ENCODE peak calls at places on chromosome 12, in eight cellular contexts. U is iPS-NIHi11; A is activated CD8-positive, alpha-beta memory T cell treated with anti-CD3 and anti-CD28 coated beads for 1 hour; N is stimulated activated CD8-positive, alpha-beta memory T cell treated with anti-CD3 and anti-CD28 coated beads, Interleukin-4, amount 100 ng/mL, for 1 hour; S is posterior vena cava; V is activated CD4-positive, alpha-beta memory T cell treated with anti-CD3 and anti-CD28 coated beads, Interleukin-2, amount 10 ng/mL, durations not matched to agents 7 days and 5 days; D is NCI-H1105; G is CD14-positive monocyte. O is an unnamed sample.

GRCh38 chr12:126353604-126354003 is 1288.4 kb downstream of the AACS start:
- DNase-seq in U (no peak), A (no peak), N (no peak), S (no peak), V (no peak), D (no peak), G (no peak), O (peak)

GRCh38 chr12:29519585-29520182 is 22.2 kb upstream of the OVCH1 start:
- DNase-seq in U (peak), A (no peak), N (no peak), S (no peak), V (no peak), D (peak), G (no peak), O (no peak)

GRCh38 chr12:106147956-106148355 is 9.2 kb upstream of the NUAK1 start:
- DNase-seq in U (no peak), A (no peak), N (no peak), S (no peak), V (no peak), D (peak), G (no peak), O (no peak)

GRCh38 chr12:79407671-79408622 is 282.8 kb downstream of the PAWR start:
- DNase-seq in U (peak), A (no peak), N (no peak), S (no peak), V (no peak), D (peak), G (no peak), O (peak)

GRCh38 chr12:64080319-64081008 is 141.6 kb downstream of the KICS2 start:
- DNase-seq in U (peak), A (no peak), N (no peak), S (no peak), V (no peak), D (peak), G (no peak), O (no peak)

GRCh38 chr12:2240984-2241383 is 188.2 kb downstream of the CACNA1C start:
- DNase-seq in U (no peak), A (no peak), N (no peak), S (no peak), V (no peak), D (no peak), G (no peak), O (no peak)

GRCh38 chr12:40622246-40622838 is 69.9 kb upstream of the CNTN1 start:
- DNase-seq in U (peak), A (no peak), N (no peak), S (peak), V (peak), D (peak), G (no peak), O (no peak)

GRCh38 chr12:6026998-6027397 is 81.9 kb upstream of the ANO2 start:
- DNase-seq in U (no peak), A (no peak), N (no peak), S (peak), V (no peak), D (no peak), G (no peak), O (no peak)

GRCh38 chr12:89556976-89557375 is 31.1 kb upstream of the POC1B start:
- DNase-seq in U (no peak), A (no peak), N (no peak), S (no peak), V (no peak), D (peak), G (no peak), O (no peak)

GRCh38 chr12:116199160-116199559 is 78.3 kb downstream of the MED13L start:
- DNase-seq in U (no peak), A (no peak), N (no peak), S (no peak), V (no peak), D (no peak), G (no peak), O (no peak)

GRCh38 chr12:50506753-50507473 is 2.1 kb downstream of the DIP2B start:
- DNase-seq in U (no peak), A (no peak), N (no peak), S (no peak), V (no peak), D (no peak), G (no peak), O (no peak)

GRCh38 chr12:131619736-131620506 is 91.0 kb upstream of the SFSWAP start:
- DNase-seq in U (no peak), A (no peak), N (no peak), S (peak), V (no peak), D (no peak), G (no peak), O (no peak)

GRCh38 chr12:66836623-66837310 is 157.9 kb upstream of the GRIP1 start:
- DNase-seq in U (no peak), A (no peak), N (no peak), S (no peak), V (no peak), D (no peak), G (no peak), O (no peak)

GRCh38 chr12:111953455-111953854 is 59.5 kb downstream of the TMEM116 start:
- DNase-seq in U (no peak), A (no peak), N (no peak), S (no peak), V (no peak), D (no peak), G (no peak), O (no peak)

GRCh38 chr12:54413284-54414190 is 5.5 kb downstream of the ITGA5 start:
- DNase-seq in U (no peak), A (peak), N (peak), S (peak), V (peak), D (no peak), G (peak), O (no peak)

O was measured in RWPE2.